ENCODE peak calls at places on chromosomes 16 and 17, in nine cellular contexts. J is AG04450; R is activated CD8-positive, alpha-beta memory T cell treated with anti-CD3 and anti-CD28 coated beads for 24 hours; U is progenitor cell of endocrine pancreas; N is activated CD4-positive, CD25-positive, alpha-beta regulatory T cell; E is activated naive CD4-positive, alpha-beta T cell treated with anti-CD3 and anti-CD28 coated beads, Interleukin-2, amount 10 ng/mL, durations not matched to agents 7 days and 5 days; I is ovary; S is NCI-H2107; Y is iris pigment epithelial cell. Z is an unnamed sample.

GRCh38 chr17:32609085-32609484 is 122.3 kb downstream of the CDK5R1 start:
- DNase-seq in I (no peak), J (no peak), E (peak), U (no peak), R (peak), S (peak), N (peak), Y (no peak), Z (no peak)

GRCh38 chr16:31085873-31086628 is 2.7 kb downstream of the PRSS53 start:
- DNase-seq in S (no peak), N (no peak), R (no peak), J (no peak), I (no peak), E (no peak), U (no peak), Y (no peak), Z (no peak)

GRCh38 chr16:57123216-57123968 is 31.0 kb downstream of the CPNE2 start:
- DNase-seq in U (no peak), E (no peak), J (no peak), N (no peak), Y (peak), I (no peak), S (no peak), R (no peak), Z (no peak)

GRCh38 chr16:59964232-59964924 is 1230.3 kb upstream of the GOT2 start:
- DNase-seq in J (no peak), E (no peak), I (no peak), N (no peak), S (no peak), U (no peak), R (no peak), Y (no peak), Z (no peak)

GRCh38 chr17:44769647-44770084 is 10.9 kb downstream of the ADAM11 start:
- DNase-seq in I (no peak), N (no peak), Y (no peak), J (no peak), R (no peak), S (no peak), E (no peak), U (no peak), Z (no peak)

GRCh38 chr16:50620646-50621451 is 60.3 kb downstream of the SNX20 start:
- DNase-seq in E (no peak), N (no peak), R (no peak), Y (no peak), J (no peak), I (no peak), U (no peak), S (no peak), Z (no peak)

GRCh38 chr16:85637061-85637807 is 24.1 kb downstream of the GSE1 start:
- DNase-seq in R (no peak), J (no peak), U (no peak), E (no peak), Y (no peak), N (no peak), I (no peak), S (no peak), Z (no peak)

GRCh38 chr16:84924339-84925091 is 86.8 kb downstream of the ZDHHC7 start:
- DNase-seq in N (no peak), U (no peak), Y (no peak), S (no peak), R (no peak), J (no peak), I (peak), E (no peak), Z (peak)

GRCh38 chr17:13650096-13650675 is 48.5 kb upstream of the HS3ST3A1 start:
- DNase-seq in E (no peak), N (no peak), Y (peak), I (no peak), S (no peak), J (no peak), R (no peak), U (no peak), Z (peak)

GRCh38 chr17:11668633-11669032 is 70.4 kb downstream of the DNAH9 start:
- DNase-seq in R (no peak), N (no peak), U (no peak), Y (no peak), J (no peak), I (no peak), E (no peak), S (no peak), Z (no peak)

GRCh38 chr17:83180264-83180995 is 101.0 kb downstream of the METRNL start:
- DNase-seq in J (no peak), R (peak), I (peak), U (no peak), Y (no peak), N (no peak), E (no peak), S (no peak), Z (no peak)

GRCh38 chr17:37505333-37505732 is 15.6 kb downstream of the DUSP14 start:
- DNase-seq in N (no peak), J (no peak), U (no peak), E (no peak), Y (no peak), R (no peak), I (no peak), S (no peak), Z (no peak)

GRCh38 chr16:1026784-1027415 is 45.3 kb downstream of the SOX8 start:
- DNase-seq in I (no peak), Y (peak), N (no peak), E (no peak), R (no peak), U (no peak), S (no peak), J (no peak), Z (no peak)

GRCh38 chr17:81308161-81308560 is 13.1 kb upstream of the SLC38A10 start:
- DNase-seq in E (no peak), R (no peak), N (no peak), S (no peak), J (no peak), U (no peak), I (no peak), Y (no peak), Z (no peak)

GRCh38 chr17:30969989-30970680 is 704 bp upstream of the RNF135 start:
- DNase-seq in S (no peak), E (peak), R (peak), I (no peak), Y (no peak), U (no peak), J (no peak), N (no peak), Z (no peak)